ENCODE peak calls at places on chromosomes 6 and 20, in four cellular contexts. V is heart left ventricle, S is NB4, F is right atrium auricular region. T is an unnamed sample.

GRCh38 chr6:170505306-170505705 is 47.8 kb downstream of the PSMB1 start:
- DNase-seq in F (no peak), S (no peak), V (peak; percentile 47), T (no peak)

GRCh38 chr20:58293453-58293852 is 16.1 kb upstream of the RAB22A start:
- DNase-seq in V (peak; percentile 41), S (peak; percentile 43), F (no peak), T (no peak)

GRCh38 chr6:129920103-129920798 is 59.1 kb upstream of the TMEM244 start:
- DNase-seq in V (no peak), S (no peak), F (no peak), T (peak; percentile 49)

GRCh38 chr6:53306819-53307347 is 41.9 kb downstream of the ELOVL5 start:
- DNase-seq in V (no peak), S (no peak), F (no peak), T (no peak)

GRCh38 chr6:128482642-128483041 is 37.8 kb downstream of the PTPRK start:
- DNase-seq in S (no peak), F (no peak), V (no peak), T (no peak)

GRCh38 chr6:56521454-56521853 is 121.2 kb downstream of the DST start:
- DNase-seq in V (no peak), S (no peak), F (no peak), T (no peak)

GRCh38 chr20:34515484-34516037 is 661 bp upstream of the DYNLRB1 start:
- DNase-seq in V (peak; percentile 39), F (no peak), S (peak; percentile 79), T (no peak)

GRCh38 chr6:33118525-33119123 is 42.8 kb downstream of the HLA-DPB1 start:
- DNase-seq in S (peak; percentile 65), V (no peak), F (no peak), T (peak; percentile 66)

GRCh38 chr6:14046476-14047068 is 71.0 kb upstream of the CD83 start:
- DNase-seq in S (peak; percentile 63), V (no peak), F (no peak), T (peak; percentile 53)

GRCh38 chr6:116497089-116497676 is 14.3 kb upstream of the CALHM5 start:
- DNase-seq in S (no peak), V (no peak), F (no peak), T (peak; percentile 76)

T was measured in fibroblast of lung.